ENCODE peak calls at places on chromosomes 4 and X, in four cellular contexts. Y is lower leg skin, N is WTC11, O is progenitor cell of endocrine pancreas. U is an unnamed sample.

GRCh38 chrX:105972690-105973386 is 65.7 kb downstream of the SERPINA7 start:
- DNase-seq in Y (no peak), O (no peak), N (no peak), U (no peak)

GRCh38 chrX:12372111-12372510 is 233.8 kb downstream of the FRMPD4 start:
- DNase-seq in N (no peak), O (no peak), Y (no peak), U (no peak)

GRCh38 chrX:39857780-39858179 is 240.0 kb downstream of the BCOR start:
- DNase-seq in N (no peak), Y (no peak), O (no peak), U (no peak)

GRCh38 chr4:97457253-97457652 is 686.0 kb downstream of the STPG2 start:
- DNase-seq in Y (no peak), O (no peak), N (no peak), U (no peak)

GRCh38 chr4:185894481-185894880 is 82.5 kb upstream of the SORBS2 start:
- DNase-seq in N (no peak), O (no peak), Y (no peak), U (no peak)

GRCh38 chrX:1242901-1243402 is 25.7 kb upstream of the CSF2RA start:
- DNase-seq in N (no peak), Y (no peak), O (no peak), U (no peak)

GRCh38 chr4:9947168-9948062 is 73.9 kb downstream of the SLC2A9 start:
- DNase-seq in O (no peak), Y (peak; percentile 25), N (no peak), U (no peak)

GRCh38 chr4:15531792-15532191 is 62.1 kb downstream of the CC2D2A start:
- DNase-seq in O (no peak), Y (no peak), N (no peak), U (no peak)

GRCh38 chrX:52346462-52347165 is 22.2 kb upstream of the XAGE2 start:
- DNase-seq in Y (no peak), O (no peak), N (no peak), U (no peak)

GRCh38 chr4:76691767-76692689 is 205.9 kb downstream of the SOWAHB start:
- DNase-seq in Y (no peak), N (no peak), O (no peak), U (no peak)

DNA sequence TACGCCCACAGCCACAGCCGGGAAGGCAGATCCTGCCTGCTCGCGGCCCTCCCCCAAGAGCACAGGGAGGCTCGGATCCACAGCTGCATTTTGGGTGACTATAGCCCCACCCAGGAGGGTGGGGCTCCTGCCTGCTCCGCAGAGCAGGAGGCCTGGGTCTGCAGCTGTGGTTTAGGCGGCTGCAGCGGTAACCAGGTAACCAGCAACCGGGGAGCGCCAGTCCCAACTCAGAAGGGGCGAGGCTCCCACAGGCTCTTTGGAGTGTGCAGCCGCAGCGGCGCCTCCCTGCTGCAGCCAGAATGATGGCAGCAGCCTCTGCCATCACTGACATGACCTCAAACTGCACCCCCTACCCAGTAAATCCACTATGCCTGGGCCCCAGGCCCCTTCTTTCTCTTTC is 148.0 kb upstream of the F9 start:
- DNase-seq in N (peak; percentile 30), O (no peak), Y (no peak), U (no peak)
- TF ChIP-seq CTCF in N (no peak), O (no peak), Y (no peak), U (no peak)

GRCh38 chrX:41184312-41184711 is 99.1 kb downstream of the USP9X start:
- DNase-seq in Y (no peak), N (no peak), O (no peak), U (no peak)

GRCh38 chrX:41177297-41177696 is 92.1 kb downstream of the USP9X start:
- DNase-seq in Y (no peak), N (no peak), O (no peak), U (no peak)

GRCh38 chrX:41176263-41176662 is 91.0 kb downstream of the USP9X start:
- DNase-seq in O (no peak), N (no peak), Y (no peak), U (no peak)

GRCh38 chrX:41178201-41178600 is 93.0 kb downstream of the USP9X start:
- DNase-seq in N (no peak), O (no peak), Y (no peak), U (no peak)

DNA sequence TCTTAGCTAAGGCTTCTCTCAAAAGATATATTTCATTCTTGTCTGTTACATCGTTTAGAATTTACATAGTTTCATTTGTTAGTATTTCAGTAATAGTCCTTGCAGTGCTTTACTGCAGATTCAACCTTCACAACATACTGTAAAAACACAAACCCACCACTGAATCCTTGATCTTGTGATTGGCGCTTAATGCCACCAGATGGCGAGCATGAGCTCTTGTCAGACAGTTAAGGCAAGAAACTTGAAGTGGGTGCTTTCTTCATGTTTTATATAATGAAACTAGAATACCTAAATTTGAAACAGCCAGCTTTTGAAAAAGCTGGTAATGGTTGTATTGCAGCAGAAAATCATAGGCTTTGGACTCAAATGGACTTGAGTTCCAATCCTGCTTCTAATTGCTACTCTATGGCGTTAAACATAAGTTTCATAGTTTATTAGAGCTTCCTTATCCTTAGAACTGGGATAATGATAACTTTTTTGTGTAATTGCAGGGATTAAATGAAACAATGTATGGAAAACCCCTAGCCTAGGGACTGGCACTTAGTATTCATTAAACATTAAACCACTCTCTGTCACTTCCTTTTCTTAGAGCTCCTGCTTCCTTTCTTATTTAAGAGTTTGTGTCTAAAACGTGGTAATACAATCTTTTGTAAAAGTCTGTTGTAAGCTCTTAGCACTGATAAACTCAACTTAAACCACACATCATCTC is 95.1 kb downstream of the USP9X start:
- DNase-seq in N (peak; percentile 14), O (no peak), Y (no peak), U (no peak)
- TF ChIP-seq CTCF in N (no peak), O (peak; percentile 61), Y (no peak), U (no peak)

DNA sequence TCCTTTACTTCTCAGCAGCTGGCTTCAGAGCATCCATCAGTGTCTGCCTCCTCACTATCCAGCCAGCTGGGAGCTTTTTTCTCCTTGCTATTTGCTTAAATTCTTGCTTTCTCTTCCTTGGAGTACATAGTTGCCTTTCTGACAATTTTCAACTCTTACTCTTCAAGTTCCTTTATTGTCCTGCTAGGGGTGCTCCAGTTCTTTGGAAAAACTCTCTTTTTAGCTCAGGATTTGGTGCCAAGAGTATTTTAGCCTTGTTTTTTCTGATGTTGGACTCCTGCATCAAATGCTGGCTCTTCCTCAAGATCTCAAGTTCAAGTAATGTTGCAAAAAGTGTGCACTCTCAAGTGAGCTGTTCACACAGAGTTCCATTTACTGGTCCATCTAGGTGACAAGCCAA is 126.4 kb downstream of the KDR start:
- DNase-seq in Y (no peak), N (no peak), O (no peak), U (no peak)
- TF ChIP-seq CTCF in Y (no peak), N (peak; percentile 13), O (peak; percentile 20), U (no peak)

GRCh38 chr4:66562276-66562806 is 892.1 kb upstream of the EPHA5 start:
- DNase-seq in N (no peak), Y (no peak), O (no peak), U (no peak)
- TF ChIP-seq CTCF in N (no peak), Y (no peak), O (no peak), U (no peak)

GRCh38 chr4:7487464-7487863 is 52.7 kb upstream of the PSAPL1 start:
- DNase-seq in Y (no peak), O (no peak), N (no peak), U (no peak)

GRCh38 chr4:7491915-7492314 is 57.2 kb upstream of the PSAPL1 start:
- DNase-seq in N (no peak), Y (no peak), O (no peak), U (no peak)

GRCh38 chr4:7486101-7486500 is 51.4 kb upstream of the PSAPL1 start:
- DNase-seq in N (no peak), Y (no peak), O (no peak), U (no peak)

GRCh38 chr4:7485096-7485495 is 50.4 kb upstream of the PSAPL1 start:
- DNase-seq in Y (no peak), N (no peak), O (no peak), U (no peak)

GRCh38 chr4:7487998-7488671 is 53.4 kb upstream of the PSAPL1 start:
- DNase-seq in Y (no peak), O (no peak), N (peak; percentile 26), U (no peak)
- TF ChIP-seq CTCF in Y (no peak), O (no peak), N (no peak), U (no peak)

GRCh38 chr4:150178161-150178560 is 99.9 kb downstream of the DCLK2 start:
- DNase-seq in Y (no peak), O (no peak), N (no peak), U (no peak)
- TF ChIP-seq CTCF in Y (no peak), O (no peak), N (no peak), U (no peak)

DNA sequence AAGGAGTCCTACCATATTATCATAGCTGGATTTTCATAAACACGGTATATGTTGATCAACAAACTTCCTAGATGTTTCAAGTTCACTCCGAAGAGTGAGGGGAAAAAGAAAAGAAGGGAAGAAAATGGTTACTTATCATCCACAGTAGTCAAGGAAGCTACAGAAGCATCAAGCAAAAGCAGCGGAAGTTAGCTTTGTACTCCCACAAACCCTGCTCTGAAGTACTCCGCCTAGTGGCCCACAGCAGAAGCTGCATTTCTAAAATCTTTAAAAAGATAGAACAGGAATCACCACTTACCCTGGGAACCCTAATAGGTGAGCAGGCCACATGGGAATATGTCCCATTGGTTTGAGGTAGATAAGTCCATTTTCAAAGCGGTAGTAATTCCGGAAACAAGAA is 28.5 kb upstream of the FRG1 start:
- DNase-seq in O (no peak), N (no peak), Y (no peak), U (no peak)
- TF ChIP-seq CTCF in O (peak; percentile 29), N (peak; percentile 39), Y (no peak), U (no peak)

DNA sequence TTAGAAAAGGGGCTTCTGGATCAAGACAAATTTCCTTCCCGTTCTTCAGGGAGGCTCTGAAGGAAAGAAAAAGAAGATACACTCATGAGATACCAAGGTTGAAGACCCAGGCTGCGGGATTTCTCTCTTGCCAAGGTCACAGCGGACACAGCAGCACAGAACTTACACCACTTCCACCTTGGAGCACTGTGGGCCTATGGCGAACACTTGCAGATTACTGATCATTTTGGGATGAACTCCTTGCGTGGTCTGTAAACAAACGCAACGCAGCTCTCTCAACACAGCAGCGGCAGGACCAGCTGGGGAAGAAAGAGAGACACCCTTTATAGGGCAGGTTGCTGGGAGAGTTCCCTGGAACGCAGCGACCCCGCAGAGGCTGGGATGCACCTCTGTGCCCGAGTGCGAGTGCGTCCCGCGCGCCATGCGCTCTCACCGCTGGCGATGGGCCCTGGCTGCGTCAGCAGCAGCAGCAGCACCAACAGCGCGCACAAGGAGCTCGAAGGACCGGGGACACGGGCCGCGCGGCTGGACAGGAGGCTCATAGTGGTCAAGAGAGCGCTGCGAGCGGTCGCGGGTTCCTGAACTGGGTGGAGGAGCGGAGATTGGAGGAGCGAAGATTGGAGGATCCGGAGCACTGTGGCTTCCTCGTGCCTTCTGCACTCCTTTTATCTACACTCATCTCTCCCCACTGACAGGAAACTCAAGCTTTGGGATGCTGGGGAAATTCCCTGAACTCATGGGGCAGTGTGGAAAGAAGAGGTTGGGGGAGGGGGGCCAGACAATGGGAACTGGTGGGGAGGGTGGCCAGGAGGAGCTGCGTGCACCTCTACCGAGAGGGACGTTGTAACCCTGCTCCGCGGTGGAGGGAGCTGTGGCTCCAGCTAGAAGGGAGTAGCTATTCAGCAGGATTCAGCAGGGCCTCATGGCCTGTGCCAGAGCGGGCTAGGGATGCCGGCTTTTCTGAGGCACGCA is at the start of gene CXCL5:
- DNase-seq in N (peak; percentile 75), O (peak; percentile 23), Y (peak; percentile 84), U (no peak)
- TF ChIP-seq CTCF in N (no peak), O (peak; percentile 11), Y (no peak), U (no peak)

GRCh38 chr4:18041114-18041513 is 19.6 kb upstream of the LCORL start:
- DNase-seq in Y (no peak), N (no peak), O (no peak), U (no peak)

GRCh38 chr4:18042012-18042411 is 20.5 kb upstream of the LCORL start:
- DNase-seq in Y (no peak), O (no peak), N (no peak), U (no peak)

GRCh38 chr4:18039113-18039512 is 17.6 kb upstream of the LCORL start:
- DNase-seq in Y (no peak), N (no peak), O (no peak), U (no peak)

GRCh38 chr4:18042754-18043153 is 21.2 kb upstream of the LCORL start:
- DNase-seq in N (no peak), Y (no peak), O (no peak), U (no peak)
- TF ChIP-seq CTCF in N (peak; percentile 40), Y (no peak), O (peak; percentile 37), U (no peak)

U was measured in activated B cell treated with CpG ODN at 0.5 μM for 24 hours.